ENCODE peak calls at places on chromosomes 11 and 22, in nine cellular contexts. D is transverse colon, P is Peyer's patch, F is right lobe of liver, U is endothelial cell of umbilical vein, G is uterus, A is stomach, Q is testis, E is adrenal gland. M is an unnamed sample. For H3K36me3, the result is how much of the 10 kb centered on the place peaks cover.

GRCh38 chr11:72589802-72590761 is 84.1 kb downstream of the PDE2A start:
- DNase-seq in D (peak), P (peak), F (peak), U (peak), G (no peak), A (peak), Q (peak), E (no peak), M (peak)

GRCh38 chr11:119094816-119095065 is 6.9 kb downstream of the DPAGT1 start:
- DNase-seq in D (peak), P (peak), F (peak), U (peak), G (peak), A (peak), Q (peak), E (peak), M (peak)

GRCh38 chr11:72331761-72332160 is 87.8 kb upstream of the PHOX2A start:
- DNase-seq in D (no peak), P (no peak), F (no peak), U (no peak), G (no peak), A (no peak), Q (no peak), E (no peak), M (no peak)

GRCh38 chr11:47057374-47057773 is 119.3 kb downstream of the ARFGAP2 start:
- DNase-seq in D (no peak), P (no peak), F (no peak), U (no peak), G (no peak), A (no peak), Q (no peak), E (no peak), M (no peak)

GRCh38 chr11:131198646-131199285 is 171.6 kb upstream of the NTM start:
- DNase-seq in D (no peak), P (no peak), F (no peak), U (no peak), G (no peak), A (no peak), Q (no peak), E (no peak), M (no peak)

GRCh38 chr11:113683481-113684046 is 22.5 kb downstream of the TMPRSS5 start:
- DNase-seq in D (no peak), P (no peak), F (no peak), U (no peak), G (no peak), A (no peak), Q (no peak), E (no peak), M (no peak)

GRCh38 chr11:117704416-117705150 is 92.4 kb downstream of the DSCAML1 start:
- DNase-seq in D (no peak), P (no peak), F (no peak), U (no peak), G (no peak), A (no peak), Q (no peak), E (no peak), M (peak)

GRCh38 chr22:49969751-49970527 is 9.4 kb downstream of the PIM3 start:
- DNase-seq in D (no peak), P (peak), F (no peak), U (no peak), G (peak), A (peak), Q (no peak), E (no peak), M (no peak)

GRCh38 chr11:134289789-134290188 is 13.6 kb downstream of the GLB1L3 start:
- DNase-seq in D (no peak), P (no peak), F (no peak), U (no peak), G (no peak), A (no peak), Q (no peak), E (no peak), M (no peak)

GRCh38 chr11:7632211-7632610 is 41.1 kb downstream of the CYB5R2 start:
- DNase-seq in D (no peak), P (no peak), F (no peak), U (no peak), G (no peak), A (no peak), Q (no peak), E (no peak), M (no peak)

GRCh38 chr11:7635137-7635536 is 38.2 kb downstream of the CYB5R2 start:
- DNase-seq in D (no peak), P (peak), F (peak), U (no peak), G (no peak), A (peak), Q (no peak), E (peak), M (peak)

GRCh38 chr11:7628660-7629059 is 44.6 kb downstream of the CYB5R2 start:
- DNase-seq in D (no peak), P (no peak), F (no peak), U (no peak), G (no peak), A (no peak), Q (no peak), E (no peak), M (no peak)

GRCh38 chr11:7630002-7630401 is 43.3 kb downstream of the CYB5R2 start:
- DNase-seq in D (no peak), P (no peak), F (peak), U (peak), G (no peak), A (peak), Q (peak), E (peak), M (no peak)
- H3K36me3 ChIP-seq in D (under half), P (half or more), F (under half), U (under half), G (under half), A (half or more), Q (under half), E (under half), M (under half)

GRCh38 chr11:64810271-64810890 is at the start of gene MEN1:
- DNase-seq in D (peak), P (peak), F (peak), U (peak), G (peak), A (peak), Q (peak), E (peak), M (peak)
- TF ChIP-seq POLR2A in D (peak), P (peak), F (peak), U (peak), G (peak), A (no peak), Q (no peak), E (peak), M (peak)

GRCh38 chr11:67391304-67392181 is at the start of gene RAD9A:
- DNase-seq in D (peak), P (peak), F (peak), U (peak), G (peak), A (peak), Q (peak), E (peak), M (peak)

GRCh38 chr11:67395555-67396257 is 3.9 kb downstream of the RAD9A start:
- DNase-seq in D (no peak), P (no peak), F (no peak), U (no peak), G (no peak), A (no peak), Q (no peak), E (no peak), M (no peak)

GRCh38 chr11:67392182-67392715 is 463 bp downstream of the RAD9A start:
- DNase-seq in D (no peak), P (no peak), F (no peak), U (no peak), G (no peak), A (no peak), Q (no peak), E (no peak), M (no peak)

GRCh38 chr11:67393990-67394389 is 2.2 kb downstream of the RAD9A start:
- DNase-seq in D (no peak), P (no peak), F (no peak), U (no peak), G (no peak), A (no peak), Q (no peak), E (peak), M (no peak)

DNA sequence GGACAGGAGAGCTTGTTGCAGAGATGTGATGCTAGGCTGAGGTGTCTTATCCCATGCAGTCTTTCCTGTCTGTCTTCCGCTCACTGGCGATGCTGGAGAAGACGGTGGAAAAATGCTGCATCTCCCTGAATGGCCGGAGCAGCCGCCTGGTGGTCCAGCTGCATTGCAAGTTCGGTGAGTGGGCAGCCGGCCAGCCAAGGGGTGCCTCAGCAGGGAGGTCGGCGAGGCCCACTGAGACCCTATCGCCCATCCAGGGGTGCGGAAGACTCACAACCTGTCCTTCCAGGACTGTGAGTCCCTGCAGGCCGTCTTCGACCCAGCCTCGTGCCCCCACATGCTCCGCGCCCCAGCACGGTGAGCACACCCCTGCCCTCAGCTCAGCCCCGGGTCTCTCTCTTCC is 1.7 kb downstream of the RAD9A start:
- DNase-seq in D (no peak), P (no peak), F (no peak), U (no peak), G (no peak), A (no peak), Q (no peak), E (no peak), M (no peak)
- H3K36me3 ChIP-seq in D (under half), P (under half), F (under half), U (under half), G (under half), A (under half), Q (under half), E (under half), M (under half)

DNA sequence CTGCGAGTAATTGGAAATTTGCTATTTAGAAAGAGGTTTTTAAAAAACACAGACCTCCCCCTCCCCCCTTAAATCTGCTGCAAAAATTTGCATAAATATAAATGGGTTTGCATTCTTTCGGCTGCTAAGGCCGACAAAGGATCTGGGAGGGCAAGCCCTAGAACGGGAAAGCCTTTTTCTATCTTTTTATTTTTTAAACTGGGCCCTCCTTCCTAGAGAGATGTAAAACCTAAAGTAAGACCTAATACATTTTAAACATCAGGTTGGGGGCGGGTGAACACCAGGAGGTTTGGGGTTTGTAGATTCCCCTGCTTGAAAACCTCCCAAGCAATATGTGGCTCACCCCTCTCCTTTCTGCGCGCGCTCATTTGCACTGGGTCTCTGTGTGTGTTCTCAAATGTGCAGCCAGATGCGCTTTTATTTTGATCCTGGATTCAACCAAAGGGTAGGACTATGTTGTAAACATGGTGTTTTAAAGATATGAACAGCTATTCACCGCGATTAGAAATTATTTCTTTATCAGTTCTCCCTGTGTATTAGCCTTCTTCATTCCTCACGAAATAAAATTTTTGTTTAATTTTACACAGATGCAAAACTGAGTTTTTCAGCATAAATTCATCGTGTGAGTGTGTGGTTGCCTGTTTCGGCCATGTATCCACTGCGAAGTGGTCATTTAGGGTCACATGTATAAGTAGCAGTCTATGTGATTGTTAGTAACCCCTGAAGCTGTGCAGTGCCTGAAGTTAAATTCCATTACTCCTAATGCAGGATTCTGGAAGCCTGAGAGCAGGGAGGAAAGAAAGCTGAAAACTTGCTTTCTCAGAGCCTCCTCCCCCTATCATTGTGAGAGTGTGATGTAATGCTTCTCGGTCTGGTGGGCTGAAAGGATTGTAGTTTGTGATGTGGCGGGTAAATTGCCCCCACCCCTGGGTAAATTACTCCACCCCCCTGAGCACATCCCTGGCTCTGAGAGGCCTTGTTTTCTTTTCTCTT is 988 bp downstream of the TNRC6B start:
- DNase-seq in D (peak), P (no peak), F (no peak), U (peak), G (no peak), A (no peak), Q (peak), E (peak), M (peak)
- TF ChIP-seq POLR2A in D (no peak), P (no peak), F (no peak), U (no peak), G (peak), A (no peak), Q (no peak), E (no peak), M (no peak)

DNA sequence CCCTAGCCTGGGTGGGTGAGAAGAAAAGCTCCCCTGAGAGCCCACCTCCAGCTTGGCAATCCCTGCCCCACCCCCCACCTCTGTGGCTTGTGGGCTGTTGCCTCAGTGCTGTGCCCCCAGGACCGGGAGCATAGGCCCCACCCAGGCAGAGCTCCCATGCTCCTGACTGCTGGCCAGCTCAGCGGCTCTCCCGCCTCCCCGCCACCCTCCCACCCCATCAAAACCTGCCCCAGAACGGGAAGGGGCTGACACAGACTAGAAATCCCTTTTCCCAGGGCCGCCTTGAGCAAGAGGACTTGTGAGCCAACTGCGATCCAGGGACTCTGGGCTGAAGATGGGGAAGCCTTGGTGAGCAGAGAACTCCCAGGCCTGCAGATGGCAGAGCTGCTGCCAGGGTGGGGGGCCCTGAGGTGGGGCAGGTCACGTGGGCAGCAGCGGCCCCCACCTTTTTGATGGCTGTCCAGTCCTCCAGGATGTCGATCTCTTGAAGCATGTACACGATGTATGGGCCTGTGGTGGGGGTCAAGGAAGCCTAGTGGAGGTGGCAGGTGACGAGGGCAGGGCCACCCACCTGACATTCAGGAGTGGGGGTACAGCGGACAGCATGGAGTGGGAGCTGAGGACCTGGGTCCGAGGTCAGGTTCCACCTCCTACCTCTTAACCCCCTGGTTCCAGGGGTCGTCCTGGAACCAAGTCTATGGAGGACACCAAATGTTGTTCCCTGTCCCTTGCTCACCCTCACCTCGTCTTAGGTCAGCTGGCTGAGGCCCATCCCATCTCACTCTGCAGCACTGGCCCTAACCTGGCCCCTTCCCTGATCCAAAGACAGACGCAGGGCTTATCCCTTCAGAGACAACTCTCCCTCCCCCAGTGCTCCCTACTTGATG is 2.3 kb upstream of the RIN1 start:
- DNase-seq in D (no peak), P (no peak), F (peak), U (no peak), G (no peak), A (no peak), Q (no peak), E (no peak), M (no peak)
- H3K36me3 ChIP-seq in D (under half), P (half or more), F (under half), U (under half), G (under half), A (half or more), Q (under half), E (under half), M (under half)

GRCh38 chr11:64341851-64342791 is 2.1 kb downstream of the CCDC88B start:
- DNase-seq in D (peak), P (peak), F (peak), U (peak), G (peak), A (peak), Q (peak), E (peak), M (peak)
- TF ChIP-seq POLR2A in D (peak), P (peak), F (peak), U (no peak), G (peak), A (no peak), Q (no peak), E (peak), M (peak)

GRCh38 chr11:65404210-65404609 is 17.8 kb downstream of the FRMD8 start:
- DNase-seq in D (no peak), P (no peak), F (peak), U (no peak), G (no peak), A (no peak), Q (no peak), E (no peak), M (no peak)
- H3K36me3 ChIP-seq in D (under half), P (half or more), F (under half), U (under half), G (under half), A (half or more), Q (under half), E (under half), M (under half)

M was measured in body of pancreas.